ENCODE peak calls at places on chromosome 1, in nine cellular contexts. C, S, E, A, M, K, B, W and D are unnamed samples.

GRCh38 chr1:206608108-206608698 is 4.1 kb downstream of the EIF2D start:
- DNase-seq in K (no peak), S (no peak), B (no peak), C (no peak), W (peak; percentile 33), E (peak; percentile 42), A (peak; percentile 62), M (no peak), D (peak; percentile 48)

GRCh38 chr1:25653558-25653957 is 37.0 kb downstream of the MAN1C1 start:
- DNase-seq in S (no peak), C (no peak), W (no peak), A (no peak), K (no peak), E (no peak), B (no peak), M (no peak), D (no peak)

GRCh38 chr1:89608627-89609338 is 24.1 kb upstream of the LRRC8C start:
- DNase-seq in B (no peak), M (no peak), C (no peak), K (no peak), S (no peak), W (peak; percentile 23), E (peak; percentile 47), A (no peak), D (no peak)

GRCh38 chr1:21278898-21279819 is 11.1 kb downstream of the ECE1 start:
- DNase-seq in E (no peak), A (no peak), K (no peak), B (no peak), M (no peak), W (no peak), S (no peak), C (no peak), D (no peak)

GRCh38 chr1:6254691-6255090 is 6.2 kb downstream of the GPR153 start:
- DNase-seq in W (no peak), A (no peak), K (no peak), M (no peak), B (no peak), E (no peak), C (no peak), S (no peak), D (no peak)

GRCh38 chr1:224799083-224799482 is 130.4 kb upstream of the DNAH14 start:
- DNase-seq in A (no peak), M (no peak), B (no peak), W (no peak), K (no peak), S (no peak), E (no peak), C (no peak), D (no peak)

GRCh38 chr1:161771166-161771565 is 5.0 kb downstream of the ATF6 start:
- DNase-seq in M (no peak), W (no peak), E (no peak), C (no peak), K (no peak), A (no peak), S (no peak), B (no peak), D (no peak)

GRCh38 chr1:109502368-109502851 is 7.1 kb downstream of the AMIGO1 start:
- DNase-seq in B (no peak), S (no peak), C (no peak), M (no peak), K (no peak), W (no peak), E (peak; percentile 30), A (no peak), D (no peak)

GRCh38 chr1:204904228-204904810 is 33.7 kb downstream of the NFASC start:
- DNase-seq in E (no peak), C (no peak), W (no peak), K (no peak), A (no peak), M (no peak), B (no peak), S (no peak), D (no peak)

GRCh38 chr1:245419572-245419971 is 264.8 kb downstream of the KIF26B start:
- DNase-seq in B (no peak), M (no peak), C (no peak), A (no peak), E (no peak), W (no peak), S (no peak), K (no peak), D (no peak)

GRCh38 chr1:246121533-246121932 is 385.5 kb downstream of the SMYD3 start:
- DNase-seq in M (no peak), B (no peak), C (no peak), S (no peak), E (no peak), W (no peak), K (no peak), A (no peak), D (no peak)

GRCh38 chr1:208154040-208154439 is 90.1 kb downstream of the PLXNA2 start:
- DNase-seq in M (no peak), C (no peak), A (no peak), S (no peak), W (no peak), K (no peak), E (no peak), B (no peak), D (no peak)

GRCh38 chr1:6273380-6273891 is 12.5 kb upstream of the GPR153 start:
- DNase-seq in M (no peak), W (peak; percentile 82), C (no peak), B (no peak), K (no peak), A (no peak), S (peak; percentile 13), E (no peak), D (no peak)

GRCh38 chr1:216566809-216567208 is 143.6 kb upstream of the USH2A start:
- DNase-seq in W (peak; percentile 12), E (no peak), S (no peak), M (no peak), K (no peak), B (no peak), A (peak; percentile 8), C (no peak), D (no peak)

GRCh38 chr1:2194898-2195673 is 514 bp upstream of the FAAP20 start:
- DNase-seq in S (peak; percentile 48), W (peak; percentile 85), A (peak; percentile 87), E (peak; percentile 84), B (peak; percentile 92), K (peak; percentile 68), C (peak; percentile 95), M (peak; percentile 88), D (peak; percentile 83)
- TF ChIP-seq CTCF in S (peak; percentile 85), W (peak; percentile 97), A (peak; percentile 76), E (peak; percentile 79), B (peak; percentile 96), K (peak; percentile 72), C (peak; percentile 85), M (peak; percentile 98), D (peak; percentile 96)

GRCh38 chr1:181099152-181100014 is 10.9 kb downstream of the IER5 start:
- DNase-seq in M (peak; percentile 81), B (no peak), C (no peak), K (no peak), S (no peak), E (no peak), W (peak; percentile 96), A (no peak), D (no peak)
- TF ChIP-seq CTCF in M (no peak), B (no peak), C (no peak), K (no peak), S (no peak), E (no peak), W (no peak), A (no peak), D (no peak)

DNA sequence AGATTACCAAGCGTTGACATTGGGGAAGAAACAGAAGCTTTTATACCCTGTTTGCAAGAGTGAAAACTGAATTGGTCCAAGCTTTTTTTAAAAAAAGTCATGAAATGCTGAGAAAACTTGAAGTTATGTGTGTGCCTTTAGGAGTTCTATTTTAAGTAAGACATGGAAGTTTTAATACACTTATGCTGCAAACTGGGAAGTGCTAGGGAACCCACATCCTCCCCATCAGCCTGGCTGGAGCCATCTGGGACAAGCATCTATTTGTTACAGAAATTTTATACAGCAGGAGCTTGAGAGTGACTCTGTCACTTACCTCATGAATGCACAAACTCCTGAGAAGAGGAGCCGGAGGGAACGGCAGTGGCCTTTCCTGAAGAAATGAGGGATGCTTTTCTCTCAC is 78.2 kb upstream of the SLC44A3 start:
- DNase-seq in C (no peak), M (no peak), B (no peak), A (no peak), W (no peak), K (no peak), S (no peak), E (no peak), D (no peak)
- TF ChIP-seq CTCF in C (no peak), M (no peak), B (no peak), A (no peak), W (no peak), K (no peak), S (no peak), E (no peak), D (no peak)

GRCh38 chr1:230365723-230366307 is 60.3 kb downstream of the PGBD5 start:
- DNase-seq in M (no peak), W (no peak), S (no peak), C (no peak), B (no peak), E (no peak), K (no peak), A (peak; percentile 16), D (no peak)
- TF ChIP-seq CTCF in M (no peak), W (peak; percentile 27), S (no peak), C (no peak), B (peak; percentile 11), E (no peak), K (no peak), A (no peak), D (peak; percentile 35)

GRCh38 chr1:32265846-32266245 is 14.8 kb downstream of the LCK start:
- DNase-seq in C (no peak), E (no peak), A (no peak), B (no peak), W (no peak), M (no peak), S (no peak), K (no peak), D (no peak)

GRCh38 chr1:32263744-32264143 is 12.7 kb downstream of the LCK start:
- DNase-seq in W (no peak), S (no peak), K (no peak), M (no peak), A (no peak), C (no peak), B (no peak), E (no peak), D (no peak)

GRCh38 chr1:32269744-32270143 is 18.7 kb downstream of the LCK start:
- DNase-seq in E (no peak), W (no peak), A (no peak), K (no peak), B (no peak), S (no peak), M (no peak), C (no peak), D (no peak)

GRCh38 chr1:32272557-32273388 is 19.1 kb upstream of the HDAC1 start:
- DNase-seq in A (no peak), E (no peak), M (no peak), W (no peak), B (no peak), C (no peak), S (no peak), K (no peak), D (no peak)

GRCh38 chr1:32266926-32267645 is 16.0 kb downstream of the LCK start:
- DNase-seq in S (peak; percentile 32), E (no peak), K (no peak), C (no peak), B (no peak), A (no peak), W (no peak), M (no peak), D (no peak)
- TF ChIP-seq CTCF in S (no peak), E (no peak), K (no peak), C (no peak), B (no peak), A (no peak), W (no peak), M (no peak), D (no peak)